ENCODE peak calls at places on chromosomes 4 and X, in nine cellular contexts. One of them, this sample, is unnamed.
A peak's percentile ranks its signal among the peaks of the same experiment; 100 is the strongest.

GRCh38 chr4:156764145-156764544 is 207.5 kb downstream of the PDGFC start:
- DNase-seq in GM23338: no peak
- DNase-seq in PC-3: no peak
- DNase-seq in GM23248: peak; percentile 49
- DNase-seq in MM.1S: no peak
- DNase-seq in HCT116: no peak
- DNase-seq in OCI-LY7: no peak
- DNase-seq in hepatocyte: no peak
- DNase-seq in SK-N-SH: no peak
- DNase-seq in this sample: no peak

GRCh38 chrX:153339662-153340061 is 5.7 kb downstream of the ZNF275 start:
- DNase-seq in GM23338: no peak
- DNase-seq in PC-3: no peak
- DNase-seq in GM23248: no peak
- DNase-seq in MM.1S: no peak
- DNase-seq in HCT116: no peak
- DNase-seq in OCI-LY7: no peak
- DNase-seq in hepatocyte: no peak
- DNase-seq in SK-N-SH: no peak
- DNase-seq in this sample: no peak

GRCh38 chrX:74535211-74535621 is 79.2 kb downstream of the RLIM start:
- DNase-seq in GM23338: peak; percentile 62
- DNase-seq in PC-3: peak; percentile 54
- DNase-seq in GM23248: peak; percentile 65
- DNase-seq in MM.1S: peak; percentile 48
- DNase-seq in HCT116: peak; percentile 21
- DNase-seq in OCI-LY7: peak; percentile 10
- DNase-seq in hepatocyte: peak; percentile 62
- DNase-seq in SK-N-SH: peak; percentile 54
- DNase-seq in this sample: peak; percentile 69

GRCh38 chr4:181548873-181549541 is 694.2 kb upstream of the TENM3 start:
- DNase-seq in GM23338: no peak
- DNase-seq in PC-3: peak; percentile 20
- DNase-seq in GM23248: peak; percentile 29
- DNase-seq in MM.1S: no peak
- DNase-seq in HCT116: peak; percentile 67
- DNase-seq in OCI-LY7: no peak
- DNase-seq in hepatocyte: no peak
- DNase-seq in SK-N-SH: no peak
- DNase-seq in this sample: no peak

GRCh38 chr4:2832309-2832980 is 11.2 kb upstream of the ADD1 start:
- DNase-seq in GM23338: no peak
- DNase-seq in PC-3: no peak
- DNase-seq in GM23248: no peak
- DNase-seq in MM.1S: no peak
- DNase-seq in HCT116: no peak
- DNase-seq in OCI-LY7: peak; percentile 60
- DNase-seq in hepatocyte: no peak
- DNase-seq in SK-N-SH: peak; percentile 17
- DNase-seq in this sample: no peak

GRCh38 chr4:38210396-38211114 is 250.4 kb downstream of the PTTG2 start:
- DNase-seq in GM23338: peak; percentile 25
- DNase-seq in PC-3: no peak
- DNase-seq in GM23248: peak; percentile 21
- DNase-seq in MM.1S: no peak
- DNase-seq in HCT116: no peak
- DNase-seq in OCI-LY7: no peak
- DNase-seq in hepatocyte: no peak
- DNase-seq in SK-N-SH: no peak
- DNase-seq in this sample: no peak

GRCh38 chr4:70722199-70722791 is 531 bp downstream of the RUFY3 start:
- DNase-seq in GM23338: no peak
- DNase-seq in PC-3: no peak
- DNase-seq in GM23248: peak; percentile 69
- DNase-seq in MM.1S: no peak
- DNase-seq in HCT116: no peak
- DNase-seq in OCI-LY7: no peak
- DNase-seq in hepatocyte: no peak
- DNase-seq in SK-N-SH: peak; percentile 57
- DNase-seq in this sample: no peak

GRCh38 chr4:31391976-31392375 is 671.8 kb downstream of the PCDH7 start:
- DNase-seq in GM23338: no peak
- DNase-seq in PC-3: peak; percentile 64
- DNase-seq in GM23248: no peak
- DNase-seq in MM.1S: no peak
- DNase-seq in HCT116: no peak
- DNase-seq in OCI-LY7: no peak
- DNase-seq in hepatocyte: no peak
- DNase-seq in SK-N-SH: no peak
- DNase-seq in this sample: no peak

GRCh38 chr4:168852933-168853713 is 156.9 kb downstream of the CBR4 start:
- DNase-seq in GM23338: no peak
- DNase-seq in PC-3: no peak
- DNase-seq in GM23248: no peak
- DNase-seq in MM.1S: peak; percentile 84
- DNase-seq in HCT116: no peak
- DNase-seq in OCI-LY7: no peak
- DNase-seq in hepatocyte: no peak
- DNase-seq in SK-N-SH: no peak
- DNase-seq in this sample: no peak

GRCh38 chrX:114798902-114799301 is 215.0 kb downstream of the HTR2C start:
- DNase-seq in GM23338: no peak
- DNase-seq in PC-3: peak; percentile 54
- DNase-seq in GM23248: peak; percentile 56
- DNase-seq in MM.1S: no peak
- DNase-seq in HCT116: peak; percentile 38
- DNase-seq in OCI-LY7: no peak
- DNase-seq in hepatocyte: no peak
- DNase-seq in SK-N-SH: no peak
- DNase-seq in this sample: no peak

GRCh38 chrX:114797494-114797893 is 213.6 kb downstream of the HTR2C start:
- DNase-seq in GM23338: no peak
- DNase-seq in PC-3: no peak
- DNase-seq in GM23248: no peak
- DNase-seq in MM.1S: no peak
- DNase-seq in HCT116: no peak
- DNase-seq in OCI-LY7: no peak
- DNase-seq in hepatocyte: no peak
- DNase-seq in SK-N-SH: no peak
- DNase-seq in this sample: no peak

DNA sequence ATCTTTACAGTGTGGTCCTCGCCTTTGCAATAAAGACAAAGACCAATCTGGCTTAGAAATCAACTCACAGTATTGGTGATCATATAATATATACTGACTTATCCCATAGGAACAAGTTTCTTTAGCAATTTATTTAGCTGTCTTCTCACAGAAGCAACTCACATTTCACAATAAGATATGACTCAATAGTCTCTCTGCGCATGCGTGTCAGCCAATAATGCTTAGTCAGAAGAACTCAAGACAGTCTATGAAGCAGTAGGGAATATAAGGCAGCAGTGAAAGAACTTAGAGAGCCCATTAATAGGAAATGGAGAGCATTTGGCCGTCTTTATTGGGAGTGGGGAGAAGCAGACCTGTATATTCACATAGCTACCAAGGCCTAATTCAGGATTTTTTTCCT is 216.7 kb downstream of the IL13RA2 start:
- DNase-seq in GM23338: no peak
- DNase-seq in PC-3: peak; percentile 77
- DNase-seq in GM23248: peak; percentile 80
- DNase-seq in MM.1S: no peak
- DNase-seq in HCT116: peak; percentile 24
- DNase-seq in OCI-LY7: no peak
- DNase-seq in hepatocyte: no peak
- DNase-seq in SK-N-SH: no peak
- DNase-seq in this sample: no peak
- TF ChIP-seq EZH2phosphoT487 in GM23338: no peak
- TF ChIP-seq EZH2phosphoT487 in PC-3: no peak
- TF ChIP-seq EZH2phosphoT487 in GM23248: no peak
- TF ChIP-seq EZH2phosphoT487 in MM.1S: no peak
- TF ChIP-seq EZH2phosphoT487 in HCT116: no peak
- TF ChIP-seq EZH2phosphoT487 in OCI-LY7: no peak
- TF ChIP-seq EZH2phosphoT487 in hepatocyte: no peak
- TF ChIP-seq EZH2phosphoT487 in SK-N-SH: no peak
- TF ChIP-seq EZH2phosphoT487 in this sample: no peak

GRCh38 chr4:53917719-53918118 is 146.7 kb downstream of the CHIC2 start:
- DNase-seq in GM23338: no peak
- DNase-seq in PC-3: peak; percentile 79
- DNase-seq in GM23248: peak; percentile 62
- DNase-seq in MM.1S: no peak
- DNase-seq in HCT116: no peak
- DNase-seq in OCI-LY7: no peak
- DNase-seq in hepatocyte: no peak
- DNase-seq in SK-N-SH: no peak
- DNase-seq in this sample: no peak

GRCh38 chr4:53919605-53920004 is 144.8 kb downstream of the CHIC2 start:
- DNase-seq in GM23338: no peak
- DNase-seq in PC-3: no peak
- DNase-seq in GM23248: peak; percentile 22
- DNase-seq in MM.1S: no peak
- DNase-seq in HCT116: no peak
- DNase-seq in OCI-LY7: no peak
- DNase-seq in hepatocyte: no peak
- DNase-seq in SK-N-SH: no peak
- DNase-seq in this sample: no peak

GRCh38 chr4:53920883-53921282 is 143.5 kb downstream of the CHIC2 start:
- DNase-seq in GM23338: no peak
- DNase-seq in PC-3: no peak
- DNase-seq in GM23248: no peak
- DNase-seq in MM.1S: no peak
- DNase-seq in HCT116: no peak
- DNase-seq in OCI-LY7: no peak
- DNase-seq in hepatocyte: no peak
- DNase-seq in SK-N-SH: no peak
- DNase-seq in this sample: no peak

GRCh38 chr4:53921856-53922255 is 142.5 kb downstream of the CHIC2 start:
- DNase-seq in GM23338: no peak
- DNase-seq in PC-3: no peak
- DNase-seq in GM23248: no peak
- DNase-seq in MM.1S: no peak
- DNase-seq in HCT116: no peak
- DNase-seq in OCI-LY7: no peak
- DNase-seq in hepatocyte: no peak
- DNase-seq in SK-N-SH: no peak
- DNase-seq in this sample: no peak

DNA sequence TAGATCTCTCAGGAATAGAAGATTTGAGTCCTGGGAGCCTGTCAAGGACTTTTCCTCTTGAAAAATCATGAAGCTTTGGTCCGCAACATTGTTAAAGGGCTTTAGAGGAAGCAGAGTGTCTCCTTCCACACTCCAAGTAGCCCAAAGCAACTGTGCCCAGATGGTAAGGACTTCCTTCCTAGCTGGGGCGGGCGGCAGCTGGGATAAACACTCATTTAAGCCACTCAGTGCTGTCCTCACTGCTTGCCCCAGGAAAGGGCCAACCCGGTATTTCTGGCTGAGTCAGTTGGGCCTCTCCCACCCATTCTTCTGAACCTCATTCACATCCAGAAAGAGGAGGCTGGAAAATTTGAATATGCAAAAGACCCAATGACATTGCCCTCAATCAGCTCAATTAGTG is 144.3 kb downstream of the CHIC2 start:
- DNase-seq in GM23338: peak; percentile 24
- DNase-seq in PC-3: peak; percentile 47
- DNase-seq in GM23248: peak; percentile 48
- DNase-seq in MM.1S: no peak
- DNase-seq in HCT116: no peak
- DNase-seq in OCI-LY7: no peak
- DNase-seq in hepatocyte: no peak
- DNase-seq in SK-N-SH: no peak
- DNase-seq in this sample: no peak
- H3K27ac ChIP-seq in GM23338: no peak overlapping the region
- H3K27ac ChIP-seq in PC-3: no peak overlapping the region
- H3K27ac ChIP-seq in GM23248: no peak overlapping the region
- H3K27ac ChIP-seq in MM.1S: no peak overlapping the region
- H3K27ac ChIP-seq in HCT116: no peak overlapping the region
- H3K27ac ChIP-seq in OCI-LY7: no peak overlapping the region
- H3K27ac ChIP-seq in hepatocyte: no peak overlapping the region
- H3K27ac ChIP-seq in SK-N-SH: no peak overlapping the region
- H3K27ac ChIP-seq in this sample: no peak overlapping the region

GRCh38 chr4:138910201-138910913 is 105.2 kb upstream of the NOCT start:
- DNase-seq in GM23338: no peak
- DNase-seq in PC-3: peak; percentile 61
- DNase-seq in GM23248: peak; percentile 40
- DNase-seq in MM.1S: no peak
- DNase-seq in HCT116: no peak
- DNase-seq in OCI-LY7: no peak
- DNase-seq in hepatocyte: no peak
- DNase-seq in SK-N-SH: peak; percentile 52
- DNase-seq in this sample: no peak

GRCh38 chr4:138904793-138905192 is 110.8 kb upstream of the NOCT start:
- DNase-seq in GM23338: no peak
- DNase-seq in PC-3: no peak
- DNase-seq in GM23248: no peak
- DNase-seq in MM.1S: no peak
- DNase-seq in HCT116: no peak
- DNase-seq in OCI-LY7: no peak
- DNase-seq in hepatocyte: no peak
- DNase-seq in SK-N-SH: no peak
- DNase-seq in this sample: no peak

GRCh38 chr4:138908134-138908533 is 107.4 kb upstream of the NOCT start:
- DNase-seq in GM23338: no peak
- DNase-seq in PC-3: no peak
- DNase-seq in GM23248: no peak
- DNase-seq in MM.1S: no peak
- DNase-seq in HCT116: no peak
- DNase-seq in OCI-LY7: no peak
- DNase-seq in hepatocyte: no peak
- DNase-seq in SK-N-SH: no peak
- DNase-seq in this sample: no peak

GRCh38 chr4:138909605-138910004 is 106.0 kb upstream of the NOCT start:
- DNase-seq in GM23338: peak; percentile 35
- DNase-seq in PC-3: no peak
- DNase-seq in GM23248: no peak
- DNase-seq in MM.1S: no peak
- DNase-seq in HCT116: no peak
- DNase-seq in OCI-LY7: no peak
- DNase-seq in hepatocyte: no peak
- DNase-seq in SK-N-SH: no peak
- DNase-seq in this sample: no peak

GRCh38 chr4:138907174-138907573 is 108.4 kb upstream of the NOCT start:
- DNase-seq in GM23338: no peak
- DNase-seq in PC-3: no peak
- DNase-seq in GM23248: no peak
- DNase-seq in MM.1S: no peak
- DNase-seq in HCT116: no peak
- DNase-seq in OCI-LY7: no peak
- DNase-seq in hepatocyte: no peak
- DNase-seq in SK-N-SH: no peak
- DNase-seq in this sample: no peak
- TF ChIP-seq EZH2phosphoT487 in GM23338: no peak
- TF ChIP-seq EZH2phosphoT487 in PC-3: no peak
- TF ChIP-seq EZH2phosphoT487 in GM23248: no peak
- TF ChIP-seq EZH2phosphoT487 in MM.1S: no peak
- TF ChIP-seq EZH2phosphoT487 in HCT116: no peak
- TF ChIP-seq EZH2phosphoT487 in OCI-LY7: no peak
- TF ChIP-seq EZH2phosphoT487 in hepatocyte: no peak
- TF ChIP-seq EZH2phosphoT487 in SK-N-SH: no peak
- TF ChIP-seq EZH2phosphoT487 in this sample: no peak

GRCh38 chrX:33205321-33205720 is 6.0 kb downstream of the DMD start:
- DNase-seq in GM23338: no peak
- DNase-seq in PC-3: no peak
- DNase-seq in GM23248: no peak
- DNase-seq in MM.1S: no peak
- DNase-seq in HCT116: no peak
- DNase-seq in OCI-LY7: no peak
- DNase-seq in hepatocyte: no peak
- DNase-seq in SK-N-SH: no peak
- DNase-seq in this sample: no peak
- H3K27ac ChIP-seq in GM23338: no peak overlapping the region
- H3K27ac ChIP-seq in PC-3: no peak overlapping the region
- H3K27ac ChIP-seq in GM23248: no peak overlapping the region
- H3K27ac ChIP-seq in MM.1S: no peak overlapping the region
- H3K27ac ChIP-seq in HCT116: no peak overlapping the region
- H3K27ac ChIP-seq in OCI-LY7: no peak overlapping the region
- H3K27ac ChIP-seq in hepatocyte: no peak overlapping the region
- H3K27ac ChIP-seq in SK-N-SH: no peak overlapping the region
- H3K27ac ChIP-seq in this sample: no peak overlapping the region